ENCODE peak calls at places on chromosome 21, in five cellular contexts. C, B, O, A and M are unnamed samples.

GRCh38 chr21:17572431-17572830 is 40.3 kb downstream of the BTG3 start:
- DNase-seq in C (no peak), B (no peak), O (no peak), A (no peak), M (no peak)

GRCh38 chr21:33682992-33683627 is 40.8 kb downstream of the ITSN1 start:
- DNase-seq in C (no peak), B (peak), O (no peak), A (peak), M (no peak)

GRCh38 chr21:43196789-43197188 is 28.0 kb downstream of the CRYAA start:
- DNase-seq in C (no peak), B (no peak), O (no peak), A (no peak), M (no peak)

GRCh38 chr21:30990514-30991304 is 47.6 kb downstream of the KRTAP19-8 start:
- DNase-seq in C (no peak), B (no peak), O (no peak), A (no peak), M (no peak)

GRCh38 chr21:33219300-33219699 is 10.4 kb upstream of the IFNAR2 start:
- DNase-seq in C (no peak), B (no peak), O (no peak), A (no peak), M (no peak)

GRCh38 chr21:29362758-29363157 is 64.0 kb downstream of the BACH1 start:
- DNase-seq in C (no peak), B (no peak), O (no peak), A (no peak), M (no peak)

GRCh38 chr21:36028127-36029069 is 31.9 kb downstream of the SETD4 start:
- DNase-seq in C (peak), B (peak), O (peak), A (peak), M (peak)

GRCh38 chr21:23725576-23725975 is 1881.7 kb downstream of the MRPL39 start:
- DNase-seq in C (no peak), B (no peak), O (peak), A (no peak), M (no peak)

GRCh38 chr21:17269760-17270159 is 243.1 kb upstream of the CXADR start:
- DNase-seq in C (no peak), B (no peak), O (no peak), A (no peak), M (no peak)

GRCh38 chr21:34598931-34599400 is 15.9 kb downstream of the RCAN1 start:
- DNase-seq in C (no peak), B (no peak), O (no peak), A (no peak), M (no peak)

GRCh38 chr21:31593161-31593560 is 66.3 kb upstream of the SOD1 start:
- DNase-seq in C (no peak), B (no peak), O (no peak), A (no peak), M (no peak)

GRCh38 chr21:37072239-37072987 is 458 bp downstream of the PIGP start:
- DNase-seq in C (no peak), B (no peak), O (no peak), A (peak), M (peak)

GRCh38 chr21:44989943-44990780 is 50.3 kb downstream of the SLX9 start:
- DNase-seq in C (no peak), B (no peak), O (peak), A (no peak), M (no peak)

GRCh38 chr21:36135391-36136094 is 664 bp downstream of the CBR3 start:
- DNase-seq in C (peak), B (no peak), O (peak), A (peak), M (peak)

GRCh38 chr21:17578162-17578561 is 34.5 kb downstream of the BTG3 start:
- DNase-seq in C (no peak), B (no peak), O (no peak), A (no peak), M (no peak)

GRCh38 chr21:33783580-33783979 is 132.0 kb downstream of the ATP5PO start:
- DNase-seq in C (no peak), B (no peak), O (no peak), A (no peak), M (no peak)

GRCh38 chr21:45164124-45164511 is 89.7 kb downstream of the ADARB1 start:
- DNase-seq in C (no peak), B (no peak), O (no peak), A (no peak), M (no peak)

GRCh38 chr21:15094706-15095105 is 29.9 kb upstream of the NRIP1 start:
- DNase-seq in C (no peak), B (no peak), O (no peak), A (no peak), M (no peak)

GRCh38 chr21:15755125-15755524 is 25.3 kb downstream of the USP25 start:
- DNase-seq in C (no peak), B (no peak), O (no peak), A (no peak), M (no peak)

GRCh38 chr21:45994086-45994661 is 12.6 kb downstream of the COL6A1 start:
- DNase-seq in C (no peak), B (no peak), O (peak), A (no peak), M (no peak)

GRCh38 chr21:45041351-45041805 is 33.0 kb upstream of the ADARB1 start:
- DNase-seq in C (no peak), B (no peak), O (peak), A (peak), M (no peak)

GRCh38 chr21:35520869-35521268 is 471.8 kb upstream of the RUNX1 start:
- DNase-seq in C (no peak), B (no peak), O (no peak), A (no peak), M (no peak)

GRCh38 chr21:18832950-18833349 is 429.4 kb upstream of the TMPRSS15 start:
- DNase-seq in C (no peak), B (no peak), O (no peak), A (peak), M (no peak)

GRCh38 chr21:15444118-15444960 is 285.4 kb upstream of the USP25 start:
- DNase-seq in C (no peak), B (no peak), O (no peak), A (no peak), M (no peak)

GRCh38 chr21:44847261-44848056 is 26.0 kb downstream of the PTTG1IP start:
- DNase-seq in C (no peak), B (no peak), O (no peak), A (no peak), M (no peak)

GRCh38 chr21:34670220-34670961 is 1.6 kb downstream of the CLIC6 start:
- DNase-seq in C (no peak), B (no peak), O (no peak), A (no peak), M (no peak)

GRCh38 chr21:39137248-39138186 is 45.7 kb downstream of the PSMG1 start:
- DNase-seq in C (no peak), B (no peak), O (peak), A (peak), M (no peak)

GRCh38 chr21:31926498-31926897 is 53.7 kb downstream of the HUNK start:
- DNase-seq in C (no peak), B (no peak), O (no peak), A (no peak), M (no peak)

GRCh38 chr21:40845621-40846020 is 1.3 kb downstream of the DSCAM start:
- DNase-seq in C (no peak), B (no peak), O (no peak), A (no peak), M (no peak)

GRCh38 chr21:33828083-33828482 is 87.5 kb downstream of the ATP5PO start:
- DNase-seq in C (no peak), B (no peak), O (no peak), A (no peak), M (no peak)